ENCODE peak calls at places on chromosomes 5 and 9, in seven cellular contexts. C is neuronal stem cell, L is H9, J is mesenchymal stem cell, P is H1, B is IMR-90, D is trophoblast cell. I is an unnamed sample.

GRCh38 chr5:138391859-138392386 is 39.4 kb downstream of the KDM3B start:
- DNase-seq in J (no peak), D (no peak), C (peak; percentile 15), B (no peak), L (no peak), P (no peak), I (no peak)

GRCh38 chr9:4640027-4640426 is 22.1 kb upstream of the PLPP6 start:
- DNase-seq in B (no peak), P (no peak), L (no peak), C (no peak), J (peak; percentile 22), D (peak; percentile 18), I (no peak)

GRCh38 chr5:20213803-20214202 is 225.8 kb upstream of the CDH18 start:
- DNase-seq in P (no peak), J (no peak), B (no peak), D (no peak), C (no peak), L (no peak), I (no peak)

GRCh38 chr9:136081113-136081825 is 13.8 kb downstream of the NACC2 start:
- DNase-seq in L (peak; percentile 28), J (peak; percentile 26), P (no peak), B (peak; percentile 36), D (no peak), C (no peak), I (no peak)

GRCh38 chr9:112046181-112046580 is 128.9 kb downstream of the SUSD1 start:
- DNase-seq in C (no peak), P (no peak), B (peak; percentile 86), L (no peak), D (no peak), J (peak; percentile 69), I (no peak)

GRCh38 chr5:143680672-143681259 is 131.2 kb upstream of the HMHB1 start:
- DNase-seq in L (no peak), B (peak; percentile 10), D (peak; percentile 39), J (peak; percentile 45), C (no peak), P (no peak), I (no peak)

GRCh38 chr5:132776077-132776931 is 735 bp downstream of the SEPTIN8 start:
- DNase-seq in P (no peak), D (peak; percentile 57), B (no peak), J (peak; percentile 65), L (peak; percentile 41), C (no peak), I (peak; percentile 41)

GRCh38 chr5:59065551-59065950 is 482.7 kb downstream of the RAB3C start:
- DNase-seq in P (no peak), B (peak; percentile 71), L (no peak), C (no peak), J (no peak), D (peak; percentile 42), I (no peak)

GRCh38 chr5:110224050-110224449 is 502.4 kb downstream of the TMEM232 start:
- DNase-seq in P (no peak), D (no peak), J (no peak), B (no peak), C (no peak), L (no peak), I (no peak)

GRCh38 chr9:101354143-101354764 is 30.6 kb downstream of the BAAT start:
- DNase-seq in D (no peak), P (no peak), L (no peak), J (no peak), B (no peak), C (no peak), I (no peak)

DNA sequence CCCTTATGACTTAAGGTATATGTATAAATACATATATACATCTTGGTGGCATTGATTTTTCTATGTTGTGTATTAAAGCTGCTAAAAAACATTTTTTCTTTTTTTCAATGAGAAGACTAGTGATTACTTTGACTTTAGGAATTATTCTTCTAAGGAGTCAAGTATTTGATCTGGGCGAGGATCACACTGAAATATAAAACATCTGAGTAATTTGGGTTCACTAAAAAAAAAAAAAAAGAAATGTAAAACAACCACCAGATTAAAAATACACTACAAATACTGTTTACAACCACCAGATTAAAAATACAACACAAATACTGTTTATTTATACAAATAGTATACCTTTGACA is 9.0 kb downstream of the UBAP1 start:
- DNase-seq in D (no peak), B (no peak), L (no peak), J (no peak), P (no peak), C (no peak), I (no peak)
- H3K9ac ChIP-seq in D (no peak overlapping the region), B (no peak overlapping the region), L (no peak overlapping the region), J (peak overlapping the region; percentile 40), P (no peak overlapping the region), C (no peak overlapping the region), I (no peak overlapping the region)

GRCh38 chr5:81517462-81517861 is 123.5 kb upstream of the ACOT12 start:
- DNase-seq in P (no peak), D (no peak), B (peak; percentile 65), L (no peak), C (no peak), J (peak; percentile 37), I (no peak)
- H3K79me1 ChIP-seq in P (no peaks in the 10 kb centered on the region), D (no peaks in the 10 kb centered on the region), B (no peaks in the 10 kb centered on the region), L (no peaks in the 10 kb centered on the region), C (no peaks in the 10 kb centered on the region), J (no peaks in the 10 kb centered on the region), I (no peaks in the 10 kb centered on the region)

GRCh38 chr9:127773245-127773644 is 5.2 kb downstream of the SH2D3C start:
- DNase-seq in P (no peak), L (no peak), C (no peak), D (no peak), B (no peak), J (no peak), I (no peak)

GRCh38 chr9:127770905-127771569 is 7.4 kb downstream of the SH2D3C start:
- DNase-seq in L (peak; percentile 99), C (peak; percentile 98), B (peak; percentile 95), D (peak; percentile 98), J (peak; percentile 98), P (peak; percentile 97), I (peak; percentile 99)

GRCh38 chr9:127769985-127770904 is 8.2 kb downstream of the SH2D3C start:
- DNase-seq in D (no peak), L (no peak), B (no peak), P (no peak), C (no peak), J (no peak), I (no peak)

GRCh38 chr9:127772603-127773002 is 5.9 kb downstream of the SH2D3C start:
- DNase-seq in C (no peak), J (no peak), B (no peak), L (no peak), D (no peak), P (no peak), I (no peak)

GRCh38 chr9:127771570-127772189 is 6.8 kb downstream of the SH2D3C start:
- DNase-seq in B (no peak), D (no peak), C (no peak), L (no peak), P (no peak), J (no peak), I (no peak)
- H3K4me2 ChIP-seq in B (peak overlapping the region; percentile 90), D (peak overlapping the region; percentile 63), C (peak overlapping the region; percentile 93), L (peak overlapping the region; percentile 60), P (peak overlapping the region; percentile 75), J (peak overlapping the region; percentile 57), I (peak overlapping the region; percentile 68)

GRCh38 chr5:140042551-140043507 is at the start of gene NRG2:
- DNase-seq in J (peak; percentile 61), P (peak; percentile 46), B (peak; percentile 7), C (peak; percentile 69), L (peak; percentile 89), D (peak; percentile 23), I (peak; percentile 90)
- H3K9ac ChIP-seq in J (peak within 1 kb of the TSS; percentile 69), P (no peak within 1 kb of the TSS), B (no peak within 1 kb of the TSS), C (peak within 1 kb of the TSS; percentile 91), L (no peak within 1 kb of the TSS), D (no peak within 1 kb of the TSS), I (peak within 1 kb of the TSS; percentile 25)

DNA sequence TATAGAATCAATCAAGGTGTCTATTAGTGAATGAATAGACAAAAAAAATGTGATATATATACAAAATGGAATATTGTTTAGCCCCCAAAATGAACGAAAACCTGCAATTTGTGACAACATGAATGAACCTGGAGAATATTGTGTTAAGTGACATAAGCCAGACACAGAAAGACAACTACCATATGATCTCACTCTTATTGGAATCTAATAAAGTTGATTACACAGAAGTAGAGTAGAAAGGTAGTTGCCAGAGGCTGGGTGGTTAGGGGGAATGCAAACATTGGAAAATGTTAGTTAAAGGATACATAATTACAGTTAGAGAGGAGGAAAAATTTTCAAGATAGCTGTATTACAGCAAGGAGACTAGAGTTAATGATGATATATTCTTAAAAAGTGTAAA is 1962.3 kb downstream of the EFNA5 start:
- DNase-seq in D (no peak), P (no peak), L (no peak), B (no peak), J (no peak), C (no peak), I (no peak)
- H3K79me1 ChIP-seq in D (no peaks in the 10 kb centered on the region), P (no peaks in the 10 kb centered on the region), L (no peaks in the 10 kb centered on the region), B (no peaks in the 10 kb centered on the region), J (no peaks in the 10 kb centered on the region), C (no peaks in the 10 kb centered on the region), I (no peaks in the 10 kb centered on the region)

DNA sequence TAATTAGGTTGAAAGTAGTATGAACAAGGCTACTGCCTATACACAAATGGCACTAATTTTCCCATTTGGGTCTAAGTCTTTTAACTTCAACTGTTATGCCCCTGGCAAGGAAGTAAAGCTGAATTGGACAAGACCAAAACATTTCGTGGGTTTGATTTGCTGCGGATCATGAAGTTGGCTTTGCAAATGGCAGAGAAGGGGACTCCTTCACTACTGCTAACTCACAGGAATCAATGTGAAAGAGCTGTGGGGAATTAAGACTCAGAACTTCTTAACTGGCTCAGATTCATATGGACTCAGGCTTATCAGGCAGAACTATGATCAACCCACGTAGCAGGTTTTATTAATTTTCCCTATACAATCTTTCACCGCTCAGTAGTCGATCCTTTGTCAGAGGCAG is 73.8 kb upstream of the IFNE start:
- DNase-seq in L (no peak), P (no peak), D (no peak), B (no peak), J (no peak), C (no peak), I (no peak)
- H3K4me2 ChIP-seq in L (no peak overlapping the region), P (no peak overlapping the region), D (no peak overlapping the region), B (peak overlapping the region; percentile 91), J (peak overlapping the region; percentile 37), C (no peak overlapping the region), I (no peak overlapping the region)